ENCODE peak calls at places on chromosomes 16 and 17, in seven cellular contexts. I, T, D, Q, N, V and X are unnamed samples. For H3K27me3, the result is how much of the 10 kb centered on the place peaks cover.

GRCh38 chr17:978110-979093 is 1.2 kb downstream of the NXN start:
- DNase-seq in I (peak), T (no peak), D (peak), Q (no peak), N (no peak), V (peak), X (no peak)

GRCh38 chr16:50351116-50351515 is 17.7 kb downstream of the BRD7 start:
- DNase-seq in I (peak), T (no peak), D (no peak), Q (no peak), N (no peak), V (no peak), X (no peak)

GRCh38 chr17:57499648-57500049 is 243.3 kb downstream of the MSI2 start:
- DNase-seq in I (no peak), T (no peak), D (no peak), Q (no peak), N (no peak), V (no peak), X (no peak)

GRCh38 chr17:11485802-11486421 is 112.4 kb upstream of the DNAH9 start:
- DNase-seq in I (no peak), T (no peak), D (no peak), Q (no peak), N (no peak), V (no peak), X (no peak)

GRCh38 chr16:56600398-56600999 is 7.9 kb upstream of the MT2A start:
- DNase-seq in I (peak), T (no peak), D (no peak), Q (peak), N (no peak), V (no peak), X (no peak)

GRCh38 chr17:44599298-44600175 is 42.3 kb downstream of the FZD2 start:
- DNase-seq in I (peak), T (no peak), D (no peak), Q (peak), N (peak), V (no peak), X (no peak)

GRCh38 chr16:77414752-77415231 is 20.0 kb downstream of the ADAMTS18 start:
- DNase-seq in I (no peak), T (no peak), D (no peak), Q (no peak), N (no peak), V (no peak), X (no peak)

GRCh38 chr16:79067600-79067999 is 532.9 kb downstream of the MAF start:
- DNase-seq in I (no peak), T (no peak), D (no peak), Q (no peak), N (no peak), V (no peak), X (no peak)

GRCh38 chr16:56226187-56226586 is 34.9 kb downstream of the GNAO1 start:
- DNase-seq in I (no peak), T (no peak), D (no peak), Q (peak), N (no peak), V (no peak), X (no peak)

GRCh38 chr16:28910046-28911031 is 14.7 kb downstream of the RABEP2 start:
- DNase-seq in I (peak), T (no peak), D (peak), Q (no peak), N (no peak), V (no peak), X (no peak)

GRCh38 chr16:6335072-6335471 is 997.6 kb upstream of the RBFOX1 start:
- DNase-seq in I (no peak), T (no peak), D (no peak), Q (no peak), N (no peak), V (no peak), X (no peak)

GRCh38 chr16:68382296-68382718 is 66.0 kb downstream of the SMPD3 start:
- DNase-seq in I (no peak), T (no peak), D (peak), Q (no peak), N (no peak), V (no peak), X (peak)

GRCh38 chr17:56678249-56679144 is 85.0 kb downstream of the NOG start:
- DNase-seq in I (no peak), T (no peak), D (peak), Q (no peak), N (no peak), V (no peak), X (no peak)

GRCh38 chr16:80489173-80489572 is 51.6 kb upstream of the DYNLRB2 start:
- DNase-seq in I (no peak), T (no peak), D (no peak), Q (no peak), N (no peak), V (no peak), X (no peak)

GRCh38 chr16:56965939-56966515 is 4.3 kb downstream of the CETP start:
- DNase-seq in I (no peak), T (no peak), D (no peak), Q (no peak), N (no peak), V (no peak), X (no peak)

GRCh38 chr17:27485711-27486495 is 29.7 kb downstream of the KSR1 start:
- DNase-seq in I (no peak), T (no peak), D (no peak), Q (no peak), N (no peak), V (peak), X (no peak)

GRCh38 chr16:14111713-14112538 is 40.8 kb downstream of the MRTFB start:
- DNase-seq in I (no peak), T (peak), D (peak), Q (peak), N (no peak), V (no peak), X (no peak)

GRCh38 chr16:50679676-50680555 is 1.2 kb downstream of the SNX20 start:
- DNase-seq in I (no peak), T (no peak), D (no peak), Q (no peak), N (no peak), V (no peak), X (no peak)

GRCh38 chr16:5075637-5076036 is 4.0 kb downstream of the ALG1 start:
- DNase-seq in I (no peak), T (no peak), D (no peak), Q (no peak), N (no peak), V (no peak), X (no peak)

GRCh38 chr16:6573577-6573976 is 759.1 kb upstream of the RBFOX1 start:
- DNase-seq in I (no peak), T (peak), D (peak), Q (no peak), N (no peak), V (peak), X (no peak)

GRCh38 chr16:53829186-53829747 is 125.3 kb downstream of the FTO start:
- DNase-seq in I (peak), T (no peak), D (no peak), Q (no peak), N (no peak), V (no peak), X (no peak)

GRCh38 chr16:11328172-11329079 is 16.8 kb upstream of the RMI2 start:
- DNase-seq in I (peak), T (no peak), D (no peak), Q (peak), N (peak), V (no peak), X (no peak)

GRCh38 chr17:81364278-81365147 is 30.7 kb upstream of the BAHCC1 start:
- DNase-seq in I (no peak), T (no peak), D (peak), Q (no peak), N (no peak), V (no peak), X (no peak)

GRCh38 chr16:89448656-89449055 is 41.7 kb downstream of the ANKRD11 start:
- DNase-seq in I (no peak), T (no peak), D (peak), Q (no peak), N (no peak), V (peak), X (no peak)

GRCh38 chr17:8701221-8701620 is 43.4 kb downstream of the CCDC42 start:
- DNase-seq in I (no peak), T (no peak), D (no peak), Q (peak), N (no peak), V (no peak), X (no peak)

GRCh38 chr17:59607817-59608403 is 11.8 kb upstream of the CLTC start:
- DNase-seq in I (no peak), T (no peak), D (no peak), Q (no peak), N (no peak), V (no peak), X (no peak)

GRCh38 chr16:49453983-49454382 is 80.4 kb downstream of the C16orf78 start:
- DNase-seq in I (no peak), T (no peak), D (no peak), Q (no peak), N (no peak), V (peak), X (peak)

GRCh38 chr16:5738586-5738985 is 641.0 kb upstream of the EEF2KMT start:
- DNase-seq in I (no peak), T (no peak), D (no peak), Q (no peak), N (no peak), V (no peak), X (no peak)

GRCh38 chr17:29615048-29615385 is 7.7 kb downstream of the CORO6 start:
- DNase-seq in I (no peak), T (peak), D (no peak), Q (no peak), N (no peak), V (peak), X (no peak)

GRCh38 chr16:57377080-57377841 is 5.0 kb downstream of the CX3CL1 start:
- DNase-seq in I (peak), T (no peak), D (no peak), Q (no peak), N (no peak), V (no peak), X (no peak)

GRCh38 chr17:59547131-59547915 is 18.1 kb upstream of the DHX40 start:
- DNase-seq in I (no peak), T (no peak), D (no peak), Q (no peak), N (no peak), V (no peak), X (no peak)

GRCh38 chr16:35565626-35566025 is 2106.2 kb downstream of the TP53TG3F start:
- DNase-seq in I (no peak), T (no peak), D (no peak), Q (no peak), N (no peak), V (no peak), X (no peak)

GRCh38 chr16:54245788-54246453 is 40.7 kb downstream of the IRX3 start:
- DNase-seq in I (no peak), T (no peak), D (no peak), Q (no peak), N (no peak), V (no peak), X (no peak)

GRCh38 chr16:63361032-63361624 is 1324.9 kb upstream of the CDH8 start:
- DNase-seq in I (peak), T (no peak), D (no peak), Q (no peak), N (no peak), V (no peak), X (no peak)

GRCh38 chr16:50079741-50080140 is 14.0 kb downstream of the HEATR3 start:
- DNase-seq in I (no peak), T (no peak), D (no peak), Q (no peak), N (no peak), V (no peak), X (no peak)

GRCh38 chr16:48609453-48610023 is 442 bp downstream of the N4BP1 start:
- DNase-seq in I (peak), T (peak), D (peak), Q (peak), N (no peak), V (peak), X (no peak)

GRCh38 chr17:50847566-50847965 is 12.2 kb downstream of the WFIKKN2 start:
- DNase-seq in I (no peak), T (no peak), D (no peak), Q (no peak), N (no peak), V (no peak), X (no peak)

GRCh38 chr17:6061290-6061689 is 8.9 kb upstream of the WSCD1 start:
- DNase-seq in I (peak), T (no peak), D (no peak), Q (peak), N (no peak), V (no peak), X (peak)

GRCh38 chr16:21033707-21034106 is 116.9 kb downstream of the DNAH3 start:
- DNase-seq in I (no peak), T (peak), D (no peak), Q (no peak), N (no peak), V (no peak), X (no peak)

GRCh38 chr16:84524346-84524920 is 20.0 kb upstream of the MEAK7 start:
- DNase-seq in I (no peak), T (no peak), D (no peak), Q (no peak), N (no peak), V (no peak), X (no peak)

GRCh38 chr16:73059779-73060178 is 11.9 kb upstream of the ZFHX3 start:
- DNase-seq in I (no peak), T (no peak), D (no peak), Q (no peak), N (no peak), V (no peak), X (no peak)
- H3K4me3 ChIP-seq in I (no peak), T (peak), D (peak), Q (peak), N (no peak), V (peak), X (peak)

DNA sequence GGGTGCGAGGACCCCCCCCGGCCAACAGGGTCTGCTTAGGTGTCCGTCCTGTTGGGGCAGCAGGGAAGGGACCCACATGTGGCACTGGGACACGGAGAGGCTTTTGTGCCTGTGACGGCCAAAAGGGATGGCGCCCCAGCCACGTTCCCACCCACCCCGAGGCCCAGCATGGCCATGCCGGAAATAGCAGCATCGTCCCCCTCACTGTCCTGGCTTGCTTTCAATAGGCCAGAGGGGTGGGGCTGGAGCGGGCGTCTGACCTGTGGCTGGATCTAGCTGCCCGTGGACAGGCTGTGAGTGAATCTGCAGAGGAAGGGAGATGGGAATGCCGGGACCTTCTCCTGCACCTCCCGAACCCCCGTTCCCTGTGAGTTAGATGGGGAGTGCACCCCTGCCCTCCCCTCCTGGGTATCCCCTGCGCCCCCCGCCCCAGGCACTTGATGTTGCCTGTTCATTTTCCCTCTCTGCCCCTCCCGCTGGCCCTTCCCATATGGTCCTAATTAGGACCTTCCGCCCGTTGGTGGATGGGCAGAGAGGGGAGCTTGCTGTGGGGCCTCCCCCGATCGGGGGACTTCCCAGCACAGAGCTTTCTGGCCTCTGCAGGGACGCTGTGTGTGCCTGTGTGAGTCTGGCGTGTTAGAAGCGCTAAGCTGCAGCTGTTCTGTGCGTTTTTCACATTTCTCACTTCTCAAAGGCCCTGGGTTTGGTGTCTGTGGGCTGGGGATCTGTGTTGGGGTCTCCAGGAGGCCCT is 292.8 kb downstream of the SEC14L1 start:
- DNase-seq in I (peak), T (no peak), D (peak), Q (no peak), N (no peak), V (no peak), X (no peak)
- H3K27ac ChIP-seq in I (peak), T (peak), D (peak), Q (no peak), N (no peak), V (no peak), X (no peak)

GRCh38 chr17:48144976-48145798 is 37.6 kb downstream of the SNX11 start:
- DNase-seq in I (no peak), T (no peak), D (no peak), Q (no peak), N (no peak), V (no peak), X (no peak)
- H3K27me3 ChIP-seq in I (half or more), T (under half), D (under half), Q (half or more), N (under half), V (under half), X (under half)

GRCh38 chr16:27337024-27337423 is 23.2 kb downstream of the IL4R start:
- DNase-seq in I (no peak), T (no peak), D (no peak), Q (no peak), N (no peak), V (no peak), X (no peak)

GRCh38 chr16:27333549-27333948 is 19.8 kb downstream of the IL4R start:
- DNase-seq in I (no peak), T (no peak), D (no peak), Q (no peak), N (no peak), V (no peak), X (no peak)

GRCh38 chr16:27334192-27334764 is 20.5 kb downstream of the IL4R start:
- DNase-seq in I (no peak), T (no peak), D (no peak), Q (no peak), N (no peak), V (no peak), X (no peak)

GRCh38 chr16:27334874-27335273 is 21.1 kb downstream of the IL4R start:
- DNase-seq in I (peak), T (no peak), D (no peak), Q (no peak), N (no peak), V (no peak), X (no peak)

GRCh38 chr16:27335349-27336052 is 21.7 kb downstream of the IL4R start:
- DNase-seq in I (peak), T (no peak), D (no peak), Q (no peak), N (no peak), V (no peak), X (no peak)
- H3K4me3 ChIP-seq in I (no peak), T (no peak), D (no peak), Q (no peak), N (no peak), V (no peak), X (no peak)

DNA sequence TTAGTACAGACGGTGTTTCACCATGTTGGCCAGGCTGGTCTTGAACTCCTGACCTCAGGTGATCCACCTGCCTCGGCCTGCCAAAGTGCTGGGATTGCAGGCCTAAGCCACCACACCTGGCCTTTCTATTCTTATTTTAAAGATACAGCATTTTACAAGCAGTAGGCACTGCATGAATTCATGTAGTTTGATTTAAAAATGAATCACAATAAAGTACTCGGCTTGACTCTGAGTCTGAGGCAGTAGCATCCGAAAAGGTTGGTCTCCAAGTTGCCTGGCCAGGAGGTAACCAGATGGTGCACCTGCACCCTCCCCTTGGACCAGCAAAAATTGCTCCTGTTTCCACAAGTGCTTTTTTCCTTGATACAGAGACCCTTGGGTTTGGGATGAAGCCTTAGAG is 35.6 kb downstream of the MAP2K6 start:
- DNase-seq in I (no peak), T (no peak), D (no peak), Q (no peak), N (no peak), V (no peak), X (no peak)
- H3K27ac ChIP-seq in I (no peak), T (no peak), D (no peak), Q (no peak), N (no peak), V (no peak), X (no peak)

GRCh38 chr16:85948870-85949269 is 49.9 kb downstream of the IRF8 start:
- DNase-seq in I (no peak), T (no peak), D (no peak), Q (no peak), N (no peak), V (no peak), X (no peak)

GRCh38 chr16:85945424-85945751 is 46.4 kb downstream of the IRF8 start:
- DNase-seq in I (no peak), T (no peak), D (peak), Q (no peak), N (no peak), V (no peak), X (no peak)

GRCh38 chr16:85944572-85945423 is 45.8 kb downstream of the IRF8 start:
- DNase-seq in I (no peak), T (no peak), D (no peak), Q (no peak), N (no peak), V (no peak), X (no peak)

GRCh38 chr16:85947511-85948509 is 48.8 kb downstream of the IRF8 start:
- DNase-seq in I (no peak), T (no peak), D (peak), Q (no peak), N (no peak), V (no peak), X (no peak)

GRCh38 chr16:85946680-85947510 is 47.9 kb downstream of the IRF8 start:
- DNase-seq in I (no peak), T (no peak), D (no peak), Q (no peak), N (no peak), V (no peak), X (no peak)
- H3K27me3 ChIP-seq in I (half or more), T (under half), D (under half), Q (half or more), N (under half), V (under half), X (under half)

GRCh38 chr16:74743045-74743667 is 31.5 kb downstream of the FA2H start:
- DNase-seq in I (no peak), T (no peak), D (no peak), Q (no peak), N (no peak), V (no peak), X (no peak)
- H3K4me3 ChIP-seq in I (no peak), T (no peak), D (no peak), Q (no peak), N (no peak), V (no peak), X (no peak)

GRCh38 chr17:66543526-66543925 is 241.1 kb downstream of the PRKCA start:
- DNase-seq in I (no peak), T (no peak), D (no peak), Q (no peak), N (no peak), V (no peak), X (no peak)

GRCh38 chr17:66541461-66542182 is 239.2 kb downstream of the PRKCA start:
- DNase-seq in I (no peak), T (no peak), D (no peak), Q (no peak), N (no peak), V (no peak), X (no peak)

GRCh38 chr17:66542967-66543525 is 240.6 kb downstream of the PRKCA start:
- DNase-seq in I (peak), T (no peak), D (no peak), Q (no peak), N (no peak), V (no peak), X (no peak)

GRCh38 chr17:66540131-66540781 is 237.8 kb downstream of the PRKCA start:
- DNase-seq in I (peak), T (peak), D (peak), Q (no peak), N (no peak), V (no peak), X (no peak)

GRCh38 chr17:66542183-66542966 is 240.0 kb downstream of the PRKCA start:
- DNase-seq in I (peak), T (no peak), D (no peak), Q (no peak), N (no peak), V (no peak), X (no peak)
- H3K27ac ChIP-seq in I (peak), T (peak), D (no peak), Q (no peak), N (no peak), V (no peak), X (no peak)

GRCh38 chr17:12982224-12982623 is 35.6 kb downstream of the ELAC2 start:
- DNase-seq in I (no peak), T (no peak), D (no peak), Q (no peak), N (no peak), V (no peak), X (no peak)
- H3K27me3 ChIP-seq in I (under half), T (under half), D (under half), Q (under half), N (under half), V (under half), X (under half)